ENCODE peak calls at places on chromosome X, in eight cellular contexts. X, R, C, K, U, T, L and N are unnamed samples.

GRCh38 chrX:134743121-134743520 is 84.8 kb upstream of the PLAC1 start:
- DNase-seq in U (no peak), K (no peak), R (no peak), X (peak; percentile 37), C (no peak), T (no peak), L (peak; percentile 72), N (no peak)

GRCh38 chrX:103175944-103176753 is 38.8 kb upstream of the BEX4 start:
- DNase-seq in L (peak; percentile 50), U (peak; percentile 62), K (peak; percentile 47), C (peak; percentile 38), R (peak; percentile 36), X (peak; percentile 48), T (peak; percentile 67), N (peak; percentile 58)

GRCh38 chrX:103362504-103362903 is 6.2 kb downstream of the TCEAL9 start:
- DNase-seq in U (no peak), R (no peak), C (peak; percentile 57), T (no peak), K (no peak), X (peak; percentile 49), L (peak; percentile 38), N (no peak)

GRCh38 chrX:131729295-131729694 is 185.4 kb downstream of the OR13H1 start:
- DNase-seq in K (peak; percentile 92), U (peak; percentile 91), L (peak; percentile 86), X (no peak), C (peak; percentile 88), R (no peak), T (peak; percentile 63), N (no peak)

GRCh38 chrX:16882188-16882587 is 12.0 kb upstream of the RBBP7 start:
- DNase-seq in L (no peak), K (peak; percentile 33), R (peak; percentile 18), T (peak; percentile 34), C (peak; percentile 25), U (no peak), X (peak; percentile 47), N (no peak)

GRCh38 chrX:75546724-75547123 is 23.9 kb upstream of the ZDHHC15 start:
- DNase-seq in T (no peak), R (no peak), K (no peak), C (no peak), X (no peak), U (no peak), L (no peak), N (no peak)

GRCh38 chrX:39652336-39652735 is 445.4 kb downstream of the BCOR start:
- DNase-seq in C (peak; percentile 14), X (peak; percentile 39), R (no peak), K (no peak), L (peak; percentile 42), T (peak; percentile 34), U (no peak), N (peak; percentile 52)

GRCh38 chrX:38879631-38880220 is 78.5 kb downstream of the MID1IP1 start:
- DNase-seq in L (no peak), T (no peak), R (peak; percentile 60), U (no peak), K (no peak), C (no peak), X (no peak), N (no peak)

GRCh38 chrX:136115124-136115908 is 32.0 kb upstream of the FHL1 start:
- DNase-seq in U (no peak), K (no peak), R (no peak), C (peak; percentile 16), T (no peak), L (peak; percentile 37), X (peak; percentile 46), N (no peak)

GRCh38 chrX:40866878-40867277 is 131.5 kb upstream of the MED14 start:
- DNase-seq in L (no peak), C (no peak), K (no peak), X (peak; percentile 47), U (no peak), R (no peak), T (no peak), N (no peak)

GRCh38 chrX:129823115-129823514 is 20.6 kb downstream of the ZDHHC9 start:
- DNase-seq in K (peak; percentile 49), U (peak; percentile 59), C (peak; percentile 15), T (peak; percentile 52), L (peak; percentile 53), R (no peak), X (peak; percentile 57), N (peak; percentile 26)
- H3K4me3 ChIP-seq in K (no peak overlapping the region), U (no peak overlapping the region), C (no peak overlapping the region), T (no peak overlapping the region), L (no peak overlapping the region), R (no peak overlapping the region), X (no peak overlapping the region), N (no peak overlapping the region)

GRCh38 chrX:77451041-77451440 is 3.9 kb downstream of the FGF16 start:
- DNase-seq in C (peak; percentile 52), U (no peak), T (no peak), L (peak; percentile 81), X (peak; percentile 86), K (no peak), R (no peak), N (no peak)
- H3K4me3 ChIP-seq in C (no peak overlapping the region), U (no peak overlapping the region), T (no peak overlapping the region), L (no peak overlapping the region), X (no peak overlapping the region), K (no peak overlapping the region), R (no peak overlapping the region), N (no peak overlapping the region)

GRCh38 chrX:153968754-153969124 is 2.9 kb downstream of the HCFC1 start:
- DNase-seq in U (peak; percentile 57), L (no peak), R (no peak), C (no peak), K (peak; percentile 79), X (peak; percentile 53), T (no peak), N (peak; percentile 73)

GRCh38 chrX:153967536-153968214 is 3.9 kb downstream of the HCFC1 start:
- DNase-seq in U (peak; percentile 48), L (no peak), T (no peak), C (no peak), K (no peak), R (no peak), X (no peak), N (no peak)

GRCh38 chrX:153966841-153967535 is 4.6 kb downstream of the HCFC1 start:
- DNase-seq in X (peak; percentile 60), K (no peak), R (no peak), L (peak; percentile 49), C (peak; percentile 43), U (peak; percentile 44), T (no peak), N (no peak)

GRCh38 chrX:153969125-153969903 is 2.3 kb downstream of the HCFC1 start:
- DNase-seq in K (peak; percentile 49), L (no peak), C (no peak), R (no peak), T (no peak), X (peak; percentile 29), U (peak; percentile 49), N (peak; percentile 68)

DNA sequence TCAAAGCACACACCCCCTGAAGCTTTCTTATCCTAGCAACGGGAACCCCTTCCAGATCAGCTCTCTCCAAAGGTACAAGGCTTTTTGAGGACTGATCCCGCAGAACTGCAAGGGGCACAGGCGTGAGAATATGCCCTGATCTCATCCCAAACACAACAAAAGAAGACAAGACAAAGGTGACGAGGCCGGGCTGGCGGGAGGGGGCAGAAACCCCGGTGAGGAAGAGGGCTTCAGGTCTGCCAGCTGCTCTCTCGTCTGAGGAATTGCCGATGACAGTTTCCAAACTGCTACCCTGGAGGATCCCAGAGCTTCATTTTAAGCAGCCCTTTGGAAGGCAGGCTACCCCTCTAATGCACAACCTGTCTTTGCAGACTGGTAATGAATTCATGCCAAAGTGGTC is 3.4 kb downstream of the HCFC1 start:
- DNase-seq in R (no peak), X (no peak), U (no peak), L (no peak), C (no peak), K (no peak), T (no peak), N (no peak)
- H3K4me3 ChIP-seq in R (peak overlapping the region; percentile 83), X (peak overlapping the region; percentile 96), U (no peak overlapping the region), L (peak overlapping the region; percentile 95), C (no peak overlapping the region), K (peak overlapping the region; percentile 92), T (peak overlapping the region; percentile 98), N (peak overlapping the region; percentile 99)

GRCh38 chrX:9467751-9468150 is 2.9 kb downstream of the TBL1X start:
- DNase-seq in K (no peak), R (no peak), C (peak; percentile 9), U (no peak), T (no peak), L (no peak), X (no peak), N (no peak)

GRCh38 chrX:9466115-9466495 is 1.2 kb downstream of the TBL1X start:
- DNase-seq in X (peak; percentile 43), C (peak; percentile 21), U (peak; percentile 77), T (peak; percentile 65), L (peak; percentile 22), R (peak; percentile 42), K (peak; percentile 16), N (no peak)

GRCh38 chrX:9465380-9466114 is 689 bp downstream of the TBL1X start:
- DNase-seq in X (peak; percentile 41), L (no peak), C (no peak), R (peak; percentile 17), U (peak; percentile 55), T (peak; percentile 50), K (no peak), N (peak; percentile 31)

GRCh38 chrX:9466711-9467110 is 1.9 kb downstream of the TBL1X start:
- DNase-seq in X (peak; percentile 2), U (no peak), L (no peak), T (no peak), R (no peak), C (no peak), K (no peak), N (no peak)

GRCh38 chrX:9467181-9467580 is 2.3 kb downstream of the TBL1X start:
- DNase-seq in R (no peak), X (no peak), K (no peak), C (no peak), L (no peak), T (no peak), U (no peak), N (no peak)
- H3K4me3 ChIP-seq in R (no peak overlapping the region), X (no peak overlapping the region), K (no peak overlapping the region), C (peak overlapping the region; percentile 60), L (no peak overlapping the region), T (peak overlapping the region; percentile 61), U (peak overlapping the region; percentile 99), N (peak overlapping the region; percentile 82)

GRCh38 chrX:101385795-101386541 is at the start of gene BTK:
- DNase-seq in T (no peak), C (no peak), X (no peak), U (no peak), L (no peak), K (no peak), R (no peak), N (no peak)

GRCh38 chrX:101388604-101389003 is 2.2 kb upstream of the RPL36A start:
- DNase-seq in C (no peak), K (no peak), R (no peak), X (no peak), L (no peak), U (no peak), T (no peak), N (no peak)

GRCh38 chrX:101383679-101384078 is 2.3 kb downstream of the BTK start:
- DNase-seq in T (no peak), C (no peak), L (no peak), R (no peak), X (no peak), K (no peak), U (no peak), N (peak; percentile 28)

GRCh38 chrX:101385026-101385684 is 836 bp downstream of the BTK start:
- DNase-seq in K (no peak), C (no peak), T (no peak), L (no peak), U (no peak), R (no peak), X (no peak), N (no peak)

GRCh38 chrX:101386542-101386885 is 523 bp upstream of the BTK start:
- DNase-seq in C (no peak), K (no peak), L (no peak), R (no peak), U (no peak), X (no peak), T (no peak), N (no peak)
- H3K4me3 ChIP-seq in C (no peak overlapping the region), K (no peak overlapping the region), L (no peak overlapping the region), R (no peak overlapping the region), U (no peak overlapping the region), X (no peak overlapping the region), T (no peak overlapping the region), N (no peak overlapping the region)